ENCODE peak calls at places on chromosomes 5 and 9, in four cellular contexts. H is A549, G is HepG2, C is GM12878. V is an unnamed sample.

GRCh38 chr9:99947395-99947794 is 40.9 kb downstream of the STX17 start:
- DNase-seq in C (no peak), G (no peak), H (no peak), V (no peak)

GRCh38 chr9:121857941-121858340 is 206.5 kb downstream of the DAB2IP start:
- DNase-seq in H (no peak), G (no peak), C (no peak), V (no peak)

GRCh38 chr5:68221488-68221887 is 5.9 kb downstream of the PIK3R1 start:
- DNase-seq in G (no peak), H (no peak), C (no peak), V (no peak)

GRCh38 chr9:122320346-122320995 is 50.4 kb upstream of the PTGS1 start:
- DNase-seq in C (no peak), G (no peak), H (no peak), V (no peak)

GRCh38 chr9:14180077-14180941 is 133.6 kb downstream of the NFIB start:
- DNase-seq in H (no peak), G (no peak), C (no peak), V (no peak)

GRCh38 chr5:171705830-171706229 is 79.8 kb upstream of the SMIM23 start:
- DNase-seq in H (no peak), G (no peak), C (no peak), V (no peak)

GRCh38 chr5:178180141-178180863 is 6.9 kb downstream of the GMCL2 start:
- DNase-seq in C (no peak), H (no peak), G (no peak), V (no peak)

GRCh38 chr9:128207076-128207731 is 4.0 kb downstream of the DNM1 start:
- DNase-seq in H (no peak), C (no peak), G (no peak), V (no peak)

GRCh38 chr5:52743970-52744369 is 43.7 kb upstream of the ITGA1 start:
- DNase-seq in G (no peak), H (no peak), C (no peak), V (no peak)

GRCh38 chr5:55146543-55147151 is 13.3 kb upstream of the GPX8 start:
- DNase-seq in H (peak; percentile 49), C (peak; percentile 31), G (peak; percentile 71), V (peak; percentile 60)

GRCh38 chr5:124621279-124621678 is 125.2 kb downstream of the ZNF608 start:
- DNase-seq in G (no peak), H (no peak), C (no peak), V (no peak)

GRCh38 chr5:151221574-151221973 is 2.3 kb downstream of the CCDC69 start:
- DNase-seq in H (no peak), C (no peak), G (no peak), V (no peak)

GRCh38 chr5:141412853-141413539 is at the start of gene PCDHGA10:
- DNase-seq in C (peak; percentile 27), H (no peak), G (peak; percentile 15), V (no peak)

GRCh38 chr9:131657031-131657377 is 82.9 kb downstream of the RAPGEF1 start:
- DNase-seq in G (no peak), H (no peak), C (no peak), V (no peak)

GRCh38 chr9:96487030-96487396 is 37.0 kb downstream of the HABP4 start:
- DNase-seq in C (no peak), G (no peak), H (no peak), V (no peak)

GRCh38 chr5:142650881-142651280 is 35.0 kb downstream of the FGF1 start:
- DNase-seq in H (no peak), C (no peak), G (no peak), V (no peak)

GRCh38 chr9:78620764-78621163 is 323.8 kb downstream of the PSAT1 start:
- DNase-seq in H (no peak), C (no peak), G (no peak), V (no peak)

GRCh38 chr9:20683351-20684034 is 566 bp upstream of the FOCAD start:
- DNase-seq in H (peak; percentile 34), G (peak; percentile 25), C (no peak), V (peak; percentile 45)

GRCh38 chr9:22817181-22817580 is 370.6 kb downstream of the DMRTA1 start:
- DNase-seq in G (no peak), C (no peak), H (no peak), V (no peak)
- TF ChIP-seq PBX3 in G (no peak), C (no peak), H (no peak), V (no peak)

GRCh38 chr5:58911270-58911669 is 328.4 kb downstream of the RAB3C start:
- DNase-seq in C (no peak), G (no peak), H (no peak), V (no peak)
- TF ChIP-seq PBX3 in C (no peak), G (no peak), H (no peak), V (no peak)

GRCh38 chr5:32865475-32865874 is 154.4 kb downstream of the NPR3 start:
- DNase-seq in C (no peak), H (no peak), G (no peak), V (no peak)
- TF ChIP-seq PBX3 in C (no peak), H (no peak), G (no peak), V (peak; percentile 46)

DNA sequence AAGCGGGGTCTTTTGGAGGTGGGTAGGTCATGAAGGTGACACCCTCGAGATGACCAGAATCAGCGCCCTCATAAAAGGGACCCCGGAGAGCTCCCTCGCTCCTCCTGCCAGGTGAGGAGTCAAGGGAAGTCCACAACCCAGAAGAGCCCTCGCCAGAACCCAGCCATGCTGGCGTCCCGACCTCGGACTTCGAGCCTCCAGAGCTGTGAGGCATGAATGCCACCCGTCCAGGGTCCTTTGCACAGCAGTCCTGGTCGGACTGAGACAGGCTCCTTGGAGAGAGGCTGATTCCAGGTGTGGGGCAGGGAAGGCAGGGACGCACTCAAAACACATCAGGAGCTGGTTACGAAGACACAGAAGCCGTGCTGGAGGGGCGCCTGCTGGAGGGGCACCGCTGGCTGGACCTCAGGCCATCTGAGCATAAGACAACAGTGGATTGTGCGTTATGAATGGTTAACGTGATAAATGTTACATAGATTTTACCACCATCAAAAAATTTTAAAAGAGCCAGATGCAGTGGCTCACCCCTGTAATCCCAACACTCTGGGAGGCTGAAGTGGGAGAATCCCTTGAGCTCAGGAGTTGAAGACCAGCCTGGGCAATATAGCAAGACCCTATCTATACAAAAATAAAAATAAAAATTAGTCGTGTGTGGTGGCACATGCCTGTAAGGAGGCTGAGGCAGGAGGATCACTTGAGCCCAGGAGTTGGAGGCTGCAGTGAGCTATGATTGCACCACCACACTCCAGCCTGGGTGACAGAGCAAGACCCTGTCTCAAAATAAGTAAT is 5.7 kb upstream of the CLIC3 start:
- DNase-seq in G (peak; percentile 51), C (no peak), H (no peak), V (no peak)
- TF ChIP-seq PBX3 in G (no peak), C (no peak), H (no peak), V (no peak)

DNA sequence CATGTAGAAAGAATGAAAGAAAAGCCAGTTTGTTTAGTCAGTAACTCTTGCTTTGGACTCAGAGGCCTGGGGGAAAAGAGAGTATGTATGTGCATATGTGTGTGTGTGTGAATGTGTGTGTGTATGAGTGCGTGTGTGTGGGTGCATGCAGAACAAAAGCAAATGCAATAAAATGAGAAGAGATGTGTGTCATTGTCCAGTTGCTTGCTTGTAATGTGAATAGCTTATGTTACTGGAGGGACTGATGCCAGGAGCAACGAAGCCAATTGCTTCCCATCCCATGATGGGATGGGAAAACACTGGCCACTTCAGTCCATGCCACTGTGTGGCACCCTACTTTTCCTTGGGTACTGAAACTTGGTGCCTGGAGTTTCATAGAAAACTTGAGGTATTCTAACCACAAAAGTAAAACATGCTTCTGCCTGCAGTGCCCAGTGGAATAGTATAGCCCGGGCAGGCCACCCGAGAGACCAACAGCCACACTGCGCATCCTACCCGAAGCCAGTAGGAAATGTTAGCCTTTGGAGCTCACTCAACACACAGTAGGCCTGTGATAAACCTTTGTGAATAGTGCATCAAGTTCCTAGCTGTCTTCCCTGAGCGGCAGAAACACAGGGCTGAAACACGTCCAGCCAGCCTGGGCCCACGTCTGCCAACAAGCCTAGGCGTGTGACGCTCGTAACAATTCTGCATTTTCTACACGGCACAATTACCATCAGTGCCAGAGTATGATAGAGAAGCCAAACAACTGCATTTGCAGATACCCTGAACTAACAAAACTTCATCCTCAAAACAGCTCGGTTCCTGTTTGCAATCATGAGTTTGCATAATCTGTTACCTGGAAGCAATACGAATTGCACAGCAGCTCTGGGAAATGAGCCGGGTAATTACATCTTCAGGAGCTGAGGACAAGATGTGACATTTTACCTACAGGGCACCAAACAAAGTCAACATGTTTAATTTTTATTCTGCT is 198.1 kb downstream of the SYK start:
- DNase-seq in H (no peak), G (no peak), C (no peak), V (no peak)
- TF ChIP-seq PBX3 in H (no peak), G (no peak), C (no peak), V (no peak)

DNA sequence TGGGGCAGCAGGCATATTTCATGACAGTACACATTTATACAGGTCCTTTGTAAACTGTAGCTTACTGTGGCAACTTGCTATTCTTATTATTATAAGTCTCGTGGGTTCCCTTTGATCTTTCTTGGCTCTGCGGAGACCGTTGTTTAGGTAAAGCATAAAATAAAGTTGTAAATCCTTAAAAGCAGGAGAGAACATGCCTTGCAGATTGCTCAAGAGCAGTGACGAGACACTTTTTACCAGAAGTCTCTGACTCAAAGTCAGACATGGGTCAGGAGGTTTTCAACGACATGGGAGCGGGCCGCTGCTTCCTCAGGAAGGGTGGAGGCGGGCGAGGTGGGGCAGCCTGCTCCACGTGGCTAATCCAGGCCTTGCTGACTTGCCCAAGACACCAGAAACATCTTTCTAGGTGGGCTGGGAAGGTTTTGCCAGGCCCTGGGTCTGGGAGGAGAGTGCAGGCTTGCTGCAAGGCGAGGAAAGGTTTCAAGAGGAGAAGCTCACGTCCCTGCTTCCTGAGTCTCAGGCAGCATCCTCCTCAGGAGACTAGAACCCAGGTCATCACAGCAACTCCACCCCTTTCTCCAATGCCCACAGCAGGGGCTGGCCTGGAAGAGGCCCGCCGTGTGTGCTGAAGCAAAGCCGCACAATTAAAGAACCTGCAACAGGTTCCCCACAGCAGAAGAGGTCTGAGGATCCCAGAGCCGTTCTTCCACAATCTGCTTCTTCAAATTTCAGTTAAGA is 6.5 kb downstream of the TBC1D2 start:
- DNase-seq in C (no peak), G (no peak), H (no peak), V (no peak)
- TF ChIP-seq PBX3 in C (no peak), G (no peak), H (no peak), V (no peak)

GRCh38 chr9:2336055-2336454 is 285.5 kb upstream of the VLDLR start:
- DNase-seq in C (no peak), H (no peak), G (no peak), V (no peak)
- TF ChIP-seq PBX3 in C (no peak), H (no peak), G (no peak), V (no peak)